ENCODE peak calls at places on chromosomes 11 and 22, in six cellular contexts. V is PC-3; P is effector CD4-positive, alpha-beta T cell; X is NCI-H69; I is stimulated activated CD4-positive, alpha-beta T cell treated with anti-CD3 and anti-CD28 coated beads, TNF-alpha, amount 100 ng/mL, for 1 hour; J is NCI-H226. F is an unnamed sample.

GRCh38 chr22:23565942-23566715 is 14.0 kb downstream of the IGLL1 start:
- DNase-seq in V (no peak), P (no peak), X (peak; percentile 58), I (no peak), J (no peak), F (no peak)

GRCh38 chr11:85826096-85826855 is 15.3 kb upstream of the SYTL2 start:
- DNase-seq in V (peak; percentile 78), P (no peak), X (peak; percentile 71), I (no peak), J (no peak), F (no peak)

GRCh38 chr11:119904636-119905035 is 175.6 kb upstream of the NECTIN1 start:
- DNase-seq in V (no peak), P (no peak), X (no peak), I (no peak), J (no peak), F (no peak)

GRCh38 chr11:106917973-106918372 is 100.3 kb downstream of the GUCY1A2 start:
- DNase-seq in V (peak; percentile 65), P (no peak), X (peak; percentile 51), I (no peak), J (peak; percentile 12), F (no peak)

GRCh38 chr22:49294656-49295464 is 532.8 kb downstream of the BRD1 start:
- DNase-seq in V (no peak), P (no peak), X (no peak), I (no peak), J (no peak), F (no peak)

GRCh38 chr22:29309332-29310064 is 3.0 kb downstream of the GAS2L1 start:
- DNase-seq in V (peak; percentile 25), P (no peak), X (no peak), I (no peak), J (peak; percentile 57), F (no peak)

GRCh38 chr11:128701086-128701485 is 7.2 kb downstream of the FLI1 start:
- DNase-seq in V (no peak), P (no peak), X (no peak), I (no peak), J (peak; percentile 53), F (no peak)

GRCh38 chr22:39800790-39801540 is 92.6 kb downstream of the ENTHD1 start:
- DNase-seq in V (no peak), P (no peak), X (peak; percentile 52), I (no peak), J (no peak), F (no peak)

GRCh38 chr22:44259366-44260215 is 53.2 kb downstream of the SHISAL1 start:
- DNase-seq in V (no peak), P (no peak), X (no peak), I (no peak), J (no peak), F (no peak)

GRCh38 chr11:103536335-103536722 is 427.1 kb downstream of the DYNC2H1 start:
- DNase-seq in V (no peak), P (no peak), X (no peak), I (no peak), J (no peak), F (no peak)

GRCh38 chr22:22552630-22553029 is 6.4 kb downstream of the PRAME start:
- DNase-seq in V (no peak), P (no peak), X (peak; percentile 14), I (no peak), J (no peak), F (no peak)

GRCh38 chr11:128463975-128464374 is 123.4 kb downstream of the ETS1 start:
- DNase-seq in V (no peak), P (no peak), X (no peak), I (no peak), J (no peak), F (no peak)

GRCh38 chr11:32427935-32428664 is 7.2 kb downstream of the WT1 start:
- DNase-seq in V (no peak), P (no peak), X (no peak), I (no peak), J (no peak), F (no peak)

GRCh38 chr11:19931141-19931767 is 218.6 kb downstream of the NAV2 start:
- DNase-seq in V (no peak), P (no peak), X (no peak), I (no peak), J (no peak), F (no peak)

GRCh38 chr11:116725434-116726221 is 47.2 kb downstream of the BUD13 start:
- DNase-seq in V (no peak), P (no peak), X (no peak), I (no peak), J (peak; percentile 37), F (no peak)

GRCh38 chr22:50548046-50548912 is 2.6 kb downstream of the KLHDC7B start:
- DNase-seq in V (no peak), P (peak; percentile 52), X (no peak), I (no peak), J (no peak), F (no peak)

GRCh38 chr11:34744511-34744910 is 123.6 kb downstream of the EHF start:
- DNase-seq in V (no peak), P (no peak), X (no peak), I (no peak), J (no peak), F (no peak)

GRCh38 chr22:46071451-46072029 is 78.8 kb upstream of the PPARA start:
- DNase-seq in V (peak; percentile 89), P (peak; percentile 25), X (peak; percentile 99), I (no peak), J (peak; percentile 80), F (peak; percentile 40)

GRCh38 chr11:72969894-72970335 is 155.7 kb downstream of the ATG16L2 start:
- DNase-seq in V (peak; percentile 70), P (no peak), X (no peak), I (no peak), J (peak; percentile 42), F (no peak)

GRCh38 chr11:46299425-46300067 is 22.1 kb downstream of the CREB3L1 start:
- DNase-seq in V (peak; percentile 56), P (no peak), X (no peak), I (no peak), J (no peak), F (no peak)

F was measured in stimulated activated CD8-positive, alpha-beta memory T cell treated with anti-CD3 and anti-CD28 coated beads, Interleukin-7, amount 100 ng/mL, for 4 hours.